ENCODE peak calls at places on chromosomes 6 and 20, in seven cellular contexts. One of them, this sample, is unnamed. For H3K4me1, the result is how much of the 10 kb centered on the place peaks cover.

GRCh38 chr6:170057034-170057734 is 233.7 kb downstream of the DLL1 start:
- DNase-seq in body of pancreas: peak
- DNase-seq in spleen: peak
- DNase-seq in tibial nerve: no peak
- DNase-seq in ovary: peak
- DNase-seq in HCT116: no peak
- DNase-seq in IMR-90: no peak
- DNase-seq in this sample: peak

GRCh38 chr20:46688151-46689081 is 828 bp downstream of the TP53RK start:
- DNase-seq in body of pancreas: no peak
- DNase-seq in spleen: no peak
- DNase-seq in tibial nerve: no peak
- DNase-seq in ovary: no peak
- DNase-seq in HCT116: no peak
- DNase-seq in IMR-90: peak
- DNase-seq in this sample: peak

GRCh38 chr6:89495961-89496535 is 63.1 kb downstream of the ANKRD6 start:
- DNase-seq in body of pancreas: no peak
- DNase-seq in spleen: no peak
- DNase-seq in tibial nerve: no peak
- DNase-seq in ovary: no peak
- DNase-seq in HCT116: no peak
- DNase-seq in IMR-90: no peak
- DNase-seq in this sample: no peak

GRCh38 chr6:7505196-7505699 is 36.2 kb upstream of the DSP start:
- DNase-seq in body of pancreas: peak
- DNase-seq in spleen: no peak
- DNase-seq in tibial nerve: no peak
- DNase-seq in ovary: no peak
- DNase-seq in HCT116: peak
- DNase-seq in IMR-90: peak
- DNase-seq in this sample: peak

GRCh38 chr6:32825966-32826365 is 9.2 kb upstream of the HLA-DOB start:
- DNase-seq in body of pancreas: no peak
- DNase-seq in spleen: no peak
- DNase-seq in tibial nerve: no peak
- DNase-seq in ovary: no peak
- DNase-seq in HCT116: no peak
- DNase-seq in IMR-90: peak
- DNase-seq in this sample: no peak

GRCh38 chr20:62908971-62909791 is 17.1 kb downstream of the DIDO1 start:
- DNase-seq in body of pancreas: no peak
- DNase-seq in spleen: no peak
- DNase-seq in tibial nerve: no peak
- DNase-seq in ovary: no peak
- DNase-seq in HCT116: no peak
- DNase-seq in IMR-90: no peak
- DNase-seq in this sample: no peak

GRCh38 chr6:38266921-38267354 is 372.8 kb downstream of the BTBD9 start:
- DNase-seq in body of pancreas: no peak
- DNase-seq in spleen: no peak
- DNase-seq in tibial nerve: no peak
- DNase-seq in ovary: no peak
- DNase-seq in HCT116: no peak
- DNase-seq in IMR-90: peak
- DNase-seq in this sample: no peak

GRCh38 chr6:49430187-49430586 is 32.9 kb downstream of the MMUT start:
- DNase-seq in body of pancreas: no peak
- DNase-seq in spleen: no peak
- DNase-seq in tibial nerve: no peak
- DNase-seq in ovary: no peak
- DNase-seq in HCT116: no peak
- DNase-seq in IMR-90: peak
- DNase-seq in this sample: no peak

GRCh38 chr20:25233016-25233772 is 14.7 kb upstream of the PYGB start:
- DNase-seq in body of pancreas: peak
- DNase-seq in spleen: no peak
- DNase-seq in tibial nerve: peak
- DNase-seq in ovary: no peak
- DNase-seq in HCT116: no peak
- DNase-seq in IMR-90: peak
- DNase-seq in this sample: peak

GRCh38 chr6:515267-515666 is 123.7 kb downstream of the IRF4 start:
- DNase-seq in body of pancreas: no peak
- DNase-seq in spleen: no peak
- DNase-seq in tibial nerve: no peak
- DNase-seq in ovary: no peak
- DNase-seq in HCT116: no peak
- DNase-seq in IMR-90: no peak
- DNase-seq in this sample: no peak

GRCh38 chr6:105929626-105930025 is 156.5 kb upstream of the PRDM1 start:
- DNase-seq in body of pancreas: no peak
- DNase-seq in spleen: no peak
- DNase-seq in tibial nerve: no peak
- DNase-seq in ovary: no peak
- DNase-seq in HCT116: no peak
- DNase-seq in IMR-90: no peak
- DNase-seq in this sample: no peak

GRCh38 chr6:151948007-151948745 is 140.7 kb downstream of the ESR1 start:
- DNase-seq in body of pancreas: no peak
- DNase-seq in spleen: no peak
- DNase-seq in tibial nerve: no peak
- DNase-seq in ovary: no peak
- DNase-seq in HCT116: no peak
- DNase-seq in IMR-90: no peak
- DNase-seq in this sample: no peak

GRCh38 chr20:51460569-51461265 is 81.8 kb downstream of the NFATC2 start:
- DNase-seq in body of pancreas: no peak
- DNase-seq in spleen: peak
- DNase-seq in tibial nerve: no peak
- DNase-seq in ovary: peak
- DNase-seq in HCT116: no peak
- DNase-seq in IMR-90: no peak
- DNase-seq in this sample: no peak

GRCh38 chr6:152293404-152293803 is 343.8 kb downstream of the SYNE1 start:
- DNase-seq in body of pancreas: peak
- DNase-seq in spleen: no peak
- DNase-seq in tibial nerve: no peak
- DNase-seq in ovary: no peak
- DNase-seq in HCT116: no peak
- DNase-seq in IMR-90: no peak
- DNase-seq in this sample: no peak

GRCh38 chr20:11473971-11474370 is 443.7 kb upstream of the BTBD3 start:
- DNase-seq in body of pancreas: no peak
- DNase-seq in spleen: no peak
- DNase-seq in tibial nerve: no peak
- DNase-seq in ovary: no peak
- DNase-seq in HCT116: no peak
- DNase-seq in IMR-90: no peak
- DNase-seq in this sample: no peak

GRCh38 chr6:101462576-101462975 is 69.1 kb downstream of the GRIK2 start:
- DNase-seq in body of pancreas: no peak
- DNase-seq in spleen: no peak
- DNase-seq in tibial nerve: no peak
- DNase-seq in ovary: no peak
- DNase-seq in HCT116: no peak
- DNase-seq in IMR-90: peak
- DNase-seq in this sample: peak

GRCh38 chr6:79234150-79235022 is at the start of gene HMGN3:
- DNase-seq in body of pancreas: peak
- DNase-seq in spleen: peak
- DNase-seq in tibial nerve: peak
- DNase-seq in ovary: peak
- DNase-seq in HCT116: peak
- DNase-seq in IMR-90: peak
- DNase-seq in this sample: peak

GRCh38 chr6:79232696-79233462 is 1.6 kb downstream of the HMGN3 start:
- DNase-seq in body of pancreas: no peak
- DNase-seq in spleen: no peak
- DNase-seq in tibial nerve: no peak
- DNase-seq in ovary: no peak
- DNase-seq in HCT116: no peak
- DNase-seq in IMR-90: no peak
- DNase-seq in this sample: no peak

GRCh38 chr6:79230149-79230548 is 4.3 kb downstream of the HMGN3 start:
- DNase-seq in body of pancreas: no peak
- DNase-seq in spleen: no peak
- DNase-seq in tibial nerve: no peak
- DNase-seq in ovary: no peak
- DNase-seq in HCT116: no peak
- DNase-seq in IMR-90: no peak
- DNase-seq in this sample: no peak

GRCh38 chr6:79231101-79231500 is 3.4 kb downstream of the HMGN3 start:
- DNase-seq in body of pancreas: no peak
- DNase-seq in spleen: no peak
- DNase-seq in tibial nerve: no peak
- DNase-seq in ovary: no peak
- DNase-seq in HCT116: no peak
- DNase-seq in IMR-90: no peak
- DNase-seq in this sample: no peak

DNA sequence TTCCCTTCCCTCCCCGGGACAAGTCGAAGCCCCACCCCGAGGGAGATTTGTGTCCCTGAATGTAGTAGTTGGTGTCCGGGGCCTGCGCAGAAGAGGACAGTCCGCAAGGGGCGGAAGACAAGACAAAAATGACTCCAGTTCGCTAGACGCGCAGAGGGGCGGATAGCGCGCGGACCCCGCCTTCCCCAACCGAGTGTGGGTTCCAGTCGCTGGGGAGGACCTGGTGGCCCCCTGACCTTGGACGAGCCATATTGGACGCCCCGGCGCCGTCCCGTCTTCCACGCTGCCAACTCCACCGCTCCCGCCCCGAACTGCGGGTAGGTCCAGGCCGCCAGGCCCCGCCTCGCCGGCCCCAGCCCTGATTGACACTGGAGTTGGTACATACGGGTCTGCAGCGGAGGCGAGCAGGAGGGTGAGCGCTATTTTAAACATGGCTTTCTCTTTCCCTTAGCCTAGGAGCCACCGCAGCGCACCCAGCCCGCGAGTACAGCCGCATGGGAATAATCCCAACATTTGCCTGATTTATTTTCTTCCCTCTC is 802 bp downstream of the HMGN3 start:
- DNase-seq in body of pancreas: peak
- DNase-seq in spleen: peak
- DNase-seq in tibial nerve: peak
- DNase-seq in ovary: peak
- DNase-seq in HCT116: peak
- DNase-seq in IMR-90: peak
- DNase-seq in this sample: peak
- TF ChIP-seq CTCF in body of pancreas: peak
- TF ChIP-seq CTCF in spleen: peak
- TF ChIP-seq CTCF in tibial nerve: peak
- TF ChIP-seq CTCF in ovary: no peak
- TF ChIP-seq CTCF in HCT116: peak
- TF ChIP-seq CTCF in IMR-90: peak
- TF ChIP-seq CTCF in this sample: no peak

DNA sequence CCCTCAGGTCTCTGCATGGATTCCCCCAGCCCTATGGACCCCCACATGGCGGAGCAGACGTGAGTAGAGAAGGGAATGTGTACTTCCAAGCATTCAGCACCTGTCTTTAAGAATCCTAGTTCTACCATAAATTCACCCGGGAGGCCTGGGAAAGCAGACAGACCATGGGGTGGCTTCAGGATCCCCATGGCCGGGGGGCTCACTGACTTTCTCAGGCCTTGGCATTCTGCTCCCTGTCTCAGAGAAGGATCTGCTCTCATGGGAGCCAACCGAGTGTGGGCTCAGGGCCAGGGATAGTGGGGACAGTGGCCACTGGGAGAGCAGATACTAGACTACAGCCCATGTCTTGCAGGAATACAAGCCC is 2.3 kb downstream of the CDC25B start:
- DNase-seq in body of pancreas: no peak
- DNase-seq in spleen: peak
- DNase-seq in tibial nerve: no peak
- DNase-seq in ovary: no peak
- DNase-seq in HCT116: no peak
- DNase-seq in IMR-90: no peak
- DNase-seq in this sample: no peak
- H3K4me1 ChIP-seq in body of pancreas: under half
- H3K4me1 ChIP-seq in spleen: half or more
- H3K4me1 ChIP-seq in tibial nerve: under half
- H3K4me1 ChIP-seq in ovary: under half
- H3K4me1 ChIP-seq in HCT116: half or more
- H3K4me1 ChIP-seq in IMR-90: under half
- H3K4me1 ChIP-seq in this sample: under half

GRCh38 chr20:22908437-22908836 is 126.7 kb upstream of the SSTR4 start:
- DNase-seq in body of pancreas: no peak
- DNase-seq in spleen: no peak
- DNase-seq in tibial nerve: no peak
- DNase-seq in ovary: no peak
- DNase-seq in HCT116: no peak
- DNase-seq in IMR-90: no peak
- DNase-seq in this sample: no peak
- TF ChIP-seq POLR2A in body of pancreas: no peak
- TF ChIP-seq POLR2A in spleen: no peak
- TF ChIP-seq POLR2A in tibial nerve: no peak
- TF ChIP-seq POLR2A in ovary: no peak
- TF ChIP-seq POLR2A in HCT116: no peak
- TF ChIP-seq POLR2A in IMR-90: no peak
- TF ChIP-seq POLR2A in this sample: no peak

GRCh38 chr20:35823937-35824336 is 52.1 kb downstream of the PHF20 start:
- DNase-seq in body of pancreas: no peak
- DNase-seq in spleen: no peak
- DNase-seq in tibial nerve: no peak
- DNase-seq in ovary: no peak
- DNase-seq in HCT116: no peak
- DNase-seq in IMR-90: peak
- DNase-seq in this sample: no peak

GRCh38 chr20:35821807-35822242 is 50.0 kb downstream of the PHF20 start:
- DNase-seq in body of pancreas: no peak
- DNase-seq in spleen: no peak
- DNase-seq in tibial nerve: no peak
- DNase-seq in ovary: no peak
- DNase-seq in HCT116: no peak
- DNase-seq in IMR-90: peak
- DNase-seq in this sample: no peak

GRCh38 chr20:35826361-35826760 is 54.5 kb downstream of the PHF20 start:
- DNase-seq in body of pancreas: no peak
- DNase-seq in spleen: no peak
- DNase-seq in tibial nerve: no peak
- DNase-seq in ovary: no peak
- DNase-seq in HCT116: no peak
- DNase-seq in IMR-90: no peak
- DNase-seq in this sample: no peak

GRCh38 chr20:35820715-35821114 is 48.9 kb downstream of the PHF20 start:
- DNase-seq in body of pancreas: no peak
- DNase-seq in spleen: no peak
- DNase-seq in tibial nerve: no peak
- DNase-seq in ovary: no peak
- DNase-seq in HCT116: no peak
- DNase-seq in IMR-90: peak
- DNase-seq in this sample: no peak

DNA sequence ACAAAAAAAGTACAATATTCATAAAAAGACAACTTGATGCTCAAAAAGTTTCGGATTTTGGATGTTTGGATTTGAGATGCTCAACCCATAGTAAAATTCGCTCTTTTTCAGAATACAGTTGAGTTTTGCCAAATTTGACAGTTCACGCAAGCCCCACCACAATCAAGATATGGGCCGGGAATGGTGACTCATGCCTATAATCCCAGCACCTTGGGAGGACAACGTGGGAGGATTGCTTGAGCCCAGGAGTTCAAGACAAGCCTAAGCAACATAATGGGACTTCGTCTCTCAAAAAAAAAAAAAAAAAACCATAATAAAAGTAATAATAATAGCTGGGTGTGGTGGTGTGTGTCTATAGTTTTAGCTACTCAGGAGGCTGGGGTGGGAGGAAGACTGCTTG is 51.3 kb downstream of the PHF20 start:
- DNase-seq in body of pancreas: no peak
- DNase-seq in spleen: no peak
- DNase-seq in tibial nerve: no peak
- DNase-seq in ovary: no peak
- DNase-seq in HCT116: no peak
- DNase-seq in IMR-90: no peak
- DNase-seq in this sample: no peak
- TF ChIP-seq CTCF in body of pancreas: no peak
- TF ChIP-seq CTCF in spleen: no peak
- TF ChIP-seq CTCF in tibial nerve: no peak
- TF ChIP-seq CTCF in ovary: no peak
- TF ChIP-seq CTCF in HCT116: no peak
- TF ChIP-seq CTCF in IMR-90: no peak
- TF ChIP-seq CTCF in this sample: no peak